ENCODE peak calls at places on chromosomes 11 and 22, in eight cellular contexts. C is thoracic aorta; Y is upper lobe of left lung; I is HCT116; R is mammary epithelial cell; M is CD8-positive, alpha-beta memory T cell; L is prostate gland; E is stomach. S is an unnamed sample. For H3K4me1, the result is how much of the 10 kb centered on the place peaks cover.

GRCh38 chr11:126114486-126115252 is 52.0 kb upstream of the CDON start:
- DNase-seq in L (no peak), R (no peak), Y (no peak), E (no peak), M (no peak), C (no peak), I (no peak), S (no peak)

GRCh38 chr11:120197254-120197891 is 13.5 kb upstream of the OAF start:
- DNase-seq in I (no peak), M (no peak), E (no peak), Y (no peak), R (no peak), C (no peak), L (no peak), S (no peak)

GRCh38 chr11:10524471-10524870 is 16.5 kb downstream of the RNF141 start:
- DNase-seq in Y (no peak), C (no peak), M (no peak), I (no peak), E (no peak), R (no peak), L (no peak), S (no peak)

GRCh38 chr22:29825578-29825977 is 12.5 kb downstream of the ASCC2 start:
- DNase-seq in E (peak), M (no peak), L (no peak), I (no peak), R (no peak), Y (no peak), C (no peak), S (no peak)

GRCh38 chr11:33919645-33920044 is 27.8 kb upstream of the LMO2 start:
- DNase-seq in R (no peak), L (no peak), I (no peak), C (no peak), M (no peak), Y (no peak), E (no peak), S (no peak)

GRCh38 chr11:57155838-57156583 is 25.7 kb upstream of the LRRC55 start:
- DNase-seq in I (no peak), Y (no peak), R (no peak), E (no peak), L (no peak), M (no peak), C (no peak), S (no peak)

GRCh38 chr11:128297805-128298204 is 289.6 kb downstream of the ETS1 start:
- DNase-seq in C (no peak), I (no peak), R (no peak), E (no peak), Y (no peak), L (no peak), M (no peak), S (no peak)

GRCh38 chr11:48017105-48017874 is 36.9 kb downstream of the PTPRJ start:
- DNase-seq in L (no peak), I (no peak), M (no peak), R (no peak), E (no peak), Y (no peak), C (no peak), S (peak)

GRCh38 chr11:111393096-111393495 is 14.0 kb upstream of the POU2AF1 start:
- DNase-seq in I (no peak), C (no peak), R (peak), Y (no peak), M (no peak), L (no peak), E (no peak), S (no peak)

GRCh38 chr11:111392552-111392951 is 13.5 kb upstream of the POU2AF1 start:
- DNase-seq in L (no peak), M (no peak), Y (no peak), R (no peak), E (no peak), C (no peak), I (no peak), S (no peak)

GRCh38 chr11:111395081-111395480 is 16.0 kb upstream of the POU2AF1 start:
- DNase-seq in L (no peak), C (no peak), I (no peak), E (peak), R (no peak), M (no peak), Y (no peak), S (no peak)

GRCh38 chr11:111391328-111392124 is 12.5 kb upstream of the POU2AF1 start:
- DNase-seq in M (no peak), C (no peak), R (no peak), L (no peak), E (peak), I (no peak), Y (no peak), S (no peak)

DNA sequence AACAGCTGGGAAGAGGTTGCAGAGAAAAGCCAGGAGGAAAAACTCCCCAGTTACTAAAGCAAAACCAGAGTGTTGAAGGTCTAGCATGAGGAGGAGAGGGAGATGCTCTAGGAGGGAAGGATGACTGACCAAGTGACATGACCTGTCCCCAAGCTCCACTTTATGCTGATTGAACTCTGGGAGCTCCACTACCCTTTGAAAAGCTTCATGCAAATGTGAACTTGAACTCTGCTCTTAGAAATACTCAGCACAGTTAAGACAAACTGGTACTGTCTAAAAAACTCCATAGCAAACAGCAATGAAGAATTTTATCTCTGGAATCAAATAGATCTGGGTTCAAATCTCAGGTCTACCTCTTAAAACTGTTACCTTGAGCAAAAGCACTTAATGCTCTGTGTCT is 14.5 kb upstream of the POU2AF1 start:
- DNase-seq in E (no peak), L (no peak), R (no peak), I (no peak), C (no peak), Y (no peak), M (no peak), S (no peak)
- H3K4me1 ChIP-seq in E (under half), L (under half), R (under half), I (under half), C (under half), Y (under half), M (under half), S (half or more)

GRCh38 chr22:48955351-48956311 is 872.0 kb downstream of the BRD1 start:
- DNase-seq in M (no peak), C (no peak), L (peak), R (no peak), I (no peak), E (peak), Y (peak), S (no peak)
- H3K27ac ChIP-seq in M (no peak), C (no peak), L (no peak), R (no peak), I (no peak), E (no peak), Y (no peak), S (no peak)

GRCh38 chr22:42314709-42315391 is 44.4 kb upstream of the TCF20 start:
- DNase-seq in E (no peak), R (no peak), M (no peak), L (no peak), C (no peak), I (no peak), Y (no peak), S (no peak)
- H3K4me1 ChIP-seq in E (half or more), R (half or more), M (half or more), L (under half), C (under half), I (under half), Y (under half), S (under half)

GRCh38 chr11:131668867-131669780 is 298.7 kb downstream of the NTM start:
- DNase-seq in E (peak), L (no peak), Y (no peak), C (no peak), R (peak), I (peak), M (no peak), S (peak)
- H3K27ac ChIP-seq in E (no peak), L (no peak), Y (no peak), C (no peak), R (no peak), I (no peak), M (no peak), S (no peak)